ENCODE peak calls at places on chromosomes 5 and 9, in seven cellular contexts. E is sigmoid colon, J is transverse colon, L is psoas muscle, F is fibroblast of lung, I is stomach, A is H1. H is an unnamed sample. For H3K4me1, the result is how much of the 10 kb centered on the place peaks cover.

GRCh38 chr5:171953860-171954701 is 52.4 kb downstream of the FBXW11 start:
- DNase-seq in L (no peak), F (peak), I (no peak), E (no peak), J (no peak), A (no peak), H (no peak)

GRCh38 chr9:16509946-16510504 is 360.4 kb downstream of the BNC2 start:
- DNase-seq in A (no peak), F (peak), L (no peak), J (no peak), I (no peak), E (no peak), H (no peak)

GRCh38 chr5:7388553-7388952 is 7.4 kb upstream of the ADCY2 start:
- DNase-seq in A (no peak), L (no peak), F (no peak), J (no peak), E (no peak), I (no peak), H (no peak)

GRCh38 chr5:38996123-38996522 is 78.1 kb downstream of the RICTOR start:
- DNase-seq in E (no peak), F (no peak), L (no peak), I (no peak), J (no peak), A (no peak), H (no peak)

GRCh38 chr9:85276743-85277142 is 465.0 kb downstream of the AGTPBP1 start:
- DNase-seq in F (no peak), I (no peak), L (no peak), A (no peak), J (no peak), E (no peak), H (no peak)

GRCh38 chr5:77957931-77958476 is 181.9 kb upstream of the TBCA start:
- DNase-seq in A (peak), L (no peak), I (no peak), J (no peak), E (no peak), F (no peak), H (no peak)

GRCh38 chr5:6078881-6079280 is 299.5 kb downstream of the MED10 start:
- DNase-seq in L (no peak), F (no peak), J (no peak), I (no peak), A (no peak), E (no peak), H (no peak)

GRCh38 chr9:70105142-70105541 is 61.5 kb downstream of the MAMDC2 start:
- DNase-seq in A (no peak), F (no peak), L (no peak), J (no peak), I (no peak), E (no peak), H (no peak)

GRCh38 chr5:94901071-94901979 is 282.9 kb downstream of the SLF1 start:
- DNase-seq in I (no peak), E (no peak), A (no peak), F (peak), L (no peak), J (no peak), H (no peak)

GRCh38 chr9:107810493-107810931 is 320.9 kb upstream of the KLF4 start:
- DNase-seq in A (no peak), L (no peak), F (no peak), I (no peak), E (no peak), J (peak), H (no peak)

GRCh38 chr5:134436523-134437339 is 25.1 kb upstream of the CDKN2AIPNL start:
- DNase-seq in J (peak), A (no peak), F (peak), E (peak), I (peak), L (peak), H (peak)

GRCh38 chr5:62778327-62779009 is 199.8 kb downstream of the LRRC70 start:
- DNase-seq in E (no peak), I (no peak), F (no peak), A (no peak), J (no peak), L (no peak), H (no peak)

GRCh38 chr5:53123702-53124101 is 14.1 kb upstream of the MOCS2 start:
- DNase-seq in E (no peak), A (no peak), L (no peak), F (peak), J (no peak), I (no peak), H (no peak)

GRCh38 chr9:86645303-86645702 is 291.1 kb upstream of the TUT7 start:
- DNase-seq in A (no peak), I (no peak), J (no peak), E (no peak), L (no peak), F (no peak), H (no peak)

GRCh38 chr5:143638654-143639053 is 173.3 kb upstream of the HMHB1 start:
- DNase-seq in F (no peak), J (no peak), E (no peak), I (no peak), L (no peak), A (no peak), H (no peak)

GRCh38 chr5:143636951-143637528 is 174.9 kb upstream of the HMHB1 start:
- DNase-seq in L (no peak), A (no peak), J (no peak), F (peak), I (no peak), E (no peak), H (no peak)

GRCh38 chr5:143635888-143636287 is 176.1 kb upstream of the HMHB1 start:
- DNase-seq in A (no peak), L (no peak), I (no peak), F (peak), E (no peak), J (no peak), H (no peak)

GRCh38 chr5:143635146-143635752 is 176.7 kb upstream of the HMHB1 start:
- DNase-seq in E (no peak), I (peak), A (no peak), F (peak), L (no peak), J (no peak), H (no peak)

GRCh38 chr5:143634689-143635088 is 177.3 kb upstream of the HMHB1 start:
- DNase-seq in L (no peak), J (no peak), I (no peak), E (no peak), A (no peak), F (no peak), H (no peak)
- H3K4me1 ChIP-seq in L (under half), J (under half), I (under half), E (under half), A (under half), F (under half), H (under half)

DNA sequence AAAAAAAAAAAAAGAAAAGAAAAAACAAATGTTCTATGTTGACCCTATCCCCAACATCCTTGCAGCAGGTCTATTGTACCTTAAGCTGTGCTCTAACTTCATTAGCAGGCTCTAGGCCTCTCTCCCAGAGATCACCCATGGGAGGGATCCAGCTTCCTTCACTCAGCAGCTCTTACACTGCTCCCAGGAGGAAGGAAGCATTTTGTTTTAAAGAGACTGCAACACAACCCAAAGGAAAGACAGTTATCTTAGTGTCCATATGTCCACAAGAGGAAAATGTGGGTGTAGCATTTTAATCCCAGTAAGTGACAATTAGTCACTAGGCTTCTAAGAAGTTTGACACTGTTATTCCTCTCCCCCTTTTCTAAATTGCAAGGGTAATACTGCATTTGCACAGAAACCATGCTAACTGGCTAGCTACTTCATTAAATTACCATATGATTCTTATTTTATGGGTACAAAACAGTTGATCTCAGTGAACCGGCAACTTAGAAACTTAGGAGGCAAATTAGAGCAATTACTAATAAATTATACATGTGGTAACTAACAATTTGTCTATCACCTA is 58.8 kb downstream of the MARCHF3 start:
- DNase-seq in L (no peak), F (no peak), E (no peak), I (no peak), A (no peak), J (no peak), H (no peak)
- H3K4me1 ChIP-seq in L (under half), F (under half), E (under half), I (under half), A (under half), J (under half), H (under half)

GRCh38 chr5:151222769-151223446 is 984 bp downstream of the CCDC69 start:
- DNase-seq in I (no peak), F (no peak), E (peak), J (peak), L (peak), A (no peak), H (peak)

GRCh38 chr5:151225071-151225470 is 1.2 kb upstream of the CCDC69 start:
- DNase-seq in F (no peak), I (no peak), A (no peak), L (no peak), E (no peak), J (no peak), H (no peak)

GRCh38 chr5:151223447-151224264 is at the start of gene CCDC69:
- DNase-seq in I (peak), E (peak), A (no peak), L (peak), F (peak), J (peak), H (peak)

GRCh38 chr5:151225475-151225874 is 1.6 kb upstream of the CCDC69 start:
- DNase-seq in J (no peak), F (no peak), I (no peak), E (peak), A (no peak), L (no peak), H (no peak)

GRCh38 chr5:151224372-151224771 is 480 bp upstream of the CCDC69 start:
- DNase-seq in J (no peak), F (no peak), I (no peak), E (peak), L (no peak), A (no peak), H (no peak)
- H3K4me1 ChIP-seq in J (under half), F (under half), I (under half), E (under half), L (under half), A (under half), H (under half)

DNA sequence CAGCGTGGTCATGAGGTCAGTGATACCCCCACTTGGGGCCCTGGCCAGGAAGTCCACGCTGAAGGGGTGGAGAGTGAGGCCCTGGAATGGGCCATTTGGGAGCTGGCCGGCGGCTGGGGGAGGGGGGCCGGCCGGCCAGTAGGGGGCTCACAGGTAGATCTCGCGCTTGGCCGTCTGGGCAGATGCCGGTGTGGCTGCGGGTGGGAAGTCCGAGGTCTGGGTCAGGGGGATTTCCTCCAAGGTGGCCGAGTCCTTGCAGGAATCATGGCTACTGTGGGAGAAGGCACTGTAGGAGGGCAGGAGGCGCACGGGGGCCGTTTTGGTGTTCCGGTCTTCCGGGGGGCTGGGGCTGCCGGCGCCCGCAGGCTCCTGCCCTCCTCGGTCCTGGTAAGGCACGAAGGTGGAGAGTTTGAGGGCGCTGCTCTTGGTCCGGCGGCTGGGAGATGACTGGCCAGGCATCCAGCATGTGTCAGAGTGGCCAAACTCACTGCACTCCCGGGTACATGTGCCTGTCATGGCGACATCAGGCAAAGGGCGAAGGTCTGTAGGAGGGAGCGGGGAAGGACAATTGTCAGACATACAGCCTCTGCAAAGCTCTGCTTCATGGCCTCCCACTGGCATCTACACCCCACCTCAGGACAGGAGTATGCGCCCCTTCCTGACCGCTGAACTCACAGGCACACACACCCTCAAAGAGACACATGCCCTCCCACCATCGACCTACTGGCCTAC is 24.1 kb downstream of the PCDH1 start:
- DNase-seq in E (no peak), L (no peak), I (no peak), F (no peak), J (no peak), A (no peak), H (no peak)
- H3K4me1 ChIP-seq in E (under half), L (under half), I (under half), F (under half), J (under half), A (half or more), H (under half)

DNA sequence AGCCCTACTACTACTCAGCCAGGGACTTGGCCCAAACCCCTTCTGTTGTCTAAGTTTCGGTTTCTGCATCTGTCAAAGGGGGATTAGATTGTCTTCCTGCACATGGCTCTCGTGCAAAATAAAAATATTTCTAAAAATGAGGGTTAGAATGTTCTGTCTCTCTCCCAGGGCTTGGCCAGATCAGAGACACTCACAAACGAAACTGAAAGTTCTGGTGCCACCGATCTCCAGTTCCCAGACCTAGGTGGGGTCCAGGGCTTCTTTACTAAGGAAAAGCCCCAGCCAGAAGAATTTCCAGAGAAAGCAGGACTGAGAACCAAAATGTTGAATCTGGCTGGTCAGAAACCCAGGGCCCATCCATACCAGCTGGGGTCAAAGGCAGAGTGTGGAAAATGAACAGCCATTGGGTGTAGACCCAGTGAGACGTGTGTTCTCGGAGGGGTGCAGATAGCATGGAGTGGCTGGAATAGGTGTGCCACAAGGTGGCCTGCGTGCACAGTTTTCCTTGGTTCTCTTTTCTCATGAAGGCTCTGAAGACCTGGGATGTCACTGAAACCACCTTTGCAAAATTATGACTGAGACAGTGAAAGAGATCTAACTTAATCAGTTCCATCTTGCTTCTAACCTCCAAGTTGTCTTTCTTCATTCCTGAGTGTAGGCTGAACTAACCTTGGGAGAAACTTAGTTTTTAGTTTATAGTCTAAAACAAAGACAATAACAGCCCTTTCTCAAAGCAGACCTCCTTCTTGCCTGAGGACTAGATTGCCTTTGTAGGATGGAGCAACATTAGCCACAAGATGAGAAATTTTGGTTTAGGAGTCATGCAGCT is 2.2 kb upstream of the SLC23A1 start:
- DNase-seq in E (no peak), L (no peak), F (no peak), I (peak), A (no peak), J (peak), H (peak)
- H3K4me1 ChIP-seq in E (under half), L (under half), F (under half), I (under half), A (under half), J (half or more), H (half or more)